ENCODE peak calls at places on chromosomes 6 and 20, in five cellular contexts. P, A, N, B and G are unnamed samples.

GRCh38 chr20:2364014-2364413 is 16.7 kb upstream of the TGM6 start:
- DNase-seq in B (no peak), P (no peak), A (no peak), N (no peak), G (no peak)

GRCh38 chr6:4401408-4402367 is 266.3 kb upstream of the ECI2 start:
- DNase-seq in N (no peak), B (no peak), P (peak; percentile 64), A (peak; percentile 42), G (no peak)

GRCh38 chr6:137024172-137024990 is 20.4 kb downstream of the IL20RA start:
- DNase-seq in P (no peak), A (no peak), B (no peak), N (no peak), G (no peak)

GRCh38 chr6:5644523-5645183 is 362.1 kb downstream of the NRN1 start:
- DNase-seq in N (no peak), A (no peak), P (no peak), B (no peak), G (no peak)

GRCh38 chr6:34284563-34285545 is 36.0 kb upstream of the SMIM29 start:
- DNase-seq in N (peak; percentile 84), P (peak; percentile 73), B (no peak), A (no peak), G (no peak)

GRCh38 chr6:158852312-158853071 is 33.3 kb upstream of the EZR start:
- DNase-seq in N (no peak), A (no peak), P (no peak), B (no peak), G (no peak)

GRCh38 chr6:134729590-134729989 is 220.3 kb downstream of the ALDH8A1 start:
- DNase-seq in B (no peak), A (no peak), P (peak; percentile 29), N (no peak), G (no peak)

GRCh38 chr6:136640132-136640915 is 90.1 kb upstream of the MAP7 start:
- DNase-seq in N (no peak), B (no peak), A (no peak), P (peak; percentile 82), G (no peak)

GRCh38 chr6:97668716-97669115 is 385.7 kb upstream of the MMS22L start:
- DNase-seq in A (no peak), B (peak; percentile 12), P (no peak), N (no peak), G (no peak)

GRCh38 chr20:56202493-56203077 is 45.9 kb upstream of the MC3R start:
- DNase-seq in N (peak; percentile 13), A (peak; percentile 7), B (no peak), P (no peak), G (peak; percentile 44)

GRCh38 chr20:50034567-50035170 is 51.9 kb downstream of the SNAI1 start:
- DNase-seq in N (no peak), P (peak; percentile 37), A (peak; percentile 86), B (no peak), G (peak; percentile 55)

DNA sequence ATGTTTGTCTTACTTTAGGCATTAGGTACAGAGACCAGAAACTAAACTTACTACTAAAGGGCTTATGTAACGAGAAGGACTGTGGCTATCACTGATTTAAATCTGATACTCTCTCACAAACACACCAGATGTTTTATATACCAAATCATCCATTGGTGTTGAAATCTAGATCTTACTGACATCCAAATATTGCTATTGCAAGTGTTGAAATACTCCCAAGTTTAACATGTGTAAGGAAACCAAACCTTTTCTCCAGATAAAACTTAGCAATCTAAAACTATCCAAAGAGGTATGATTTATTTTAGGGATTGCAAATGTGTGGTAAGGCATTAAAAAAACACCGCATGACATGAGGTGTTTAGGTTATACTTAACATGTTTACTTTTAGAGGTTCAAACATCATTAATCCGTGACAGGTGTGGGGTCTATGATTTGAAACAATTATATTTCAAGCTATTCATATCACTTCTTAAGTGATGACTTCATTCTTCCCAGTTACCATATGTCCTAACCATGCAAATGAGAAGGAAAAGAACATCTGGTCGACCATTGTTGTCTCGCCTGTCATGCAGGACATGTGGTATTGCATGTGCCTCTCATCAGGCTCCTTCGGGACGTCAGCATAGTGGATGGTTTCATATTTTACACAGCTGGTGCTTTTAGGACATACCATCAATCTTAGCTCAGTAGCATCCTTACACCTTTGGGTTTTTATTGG is 168.3 kb upstream of the SPACA1 start:
- DNase-seq in A (no peak), B (no peak), N (no peak), P (no peak), G (no peak)
- TF ChIP-seq RFX5 in A (no peak), B (no peak), N (no peak), P (no peak), G (no peak)

GRCh38 chr6:15265787-15266186 is 19.9 kb downstream of the JARID2 start:
- DNase-seq in A (no peak), P (no peak), B (no peak), N (no peak), G (no peak)
- TF ChIP-seq RCOR1 in A (no peak), P (no peak), B (peak; percentile 37), N (no peak), G (no peak)

GRCh38 chr20:53825282-53825681 is 231.6 kb upstream of the ZNF217 start:
- DNase-seq in P (no peak), B (no peak), N (no peak), A (no peak), G (no peak)

GRCh38 chr20:53823121-53823764 is 229.6 kb upstream of the ZNF217 start:
- DNase-seq in B (no peak), A (no peak), N (no peak), P (no peak), G (no peak)

GRCh38 chr20:53824779-53825178 is 231.1 kb upstream of the ZNF217 start:
- DNase-seq in A (no peak), N (no peak), B (no peak), P (peak; percentile 53), G (no peak)

GRCh38 chr20:53819973-53820451 is 226.4 kb upstream of the ZNF217 start:
- DNase-seq in B (no peak), A (no peak), P (no peak), N (no peak), G (no peak)

GRCh38 chr20:53822534-53822933 is 228.9 kb upstream of the ZNF217 start:
- DNase-seq in N (no peak), A (no peak), P (no peak), B (no peak), G (no peak)
- TF ChIP-seq RFX5 in N (no peak), A (no peak), P (no peak), B (no peak), G (no peak)

DNA sequence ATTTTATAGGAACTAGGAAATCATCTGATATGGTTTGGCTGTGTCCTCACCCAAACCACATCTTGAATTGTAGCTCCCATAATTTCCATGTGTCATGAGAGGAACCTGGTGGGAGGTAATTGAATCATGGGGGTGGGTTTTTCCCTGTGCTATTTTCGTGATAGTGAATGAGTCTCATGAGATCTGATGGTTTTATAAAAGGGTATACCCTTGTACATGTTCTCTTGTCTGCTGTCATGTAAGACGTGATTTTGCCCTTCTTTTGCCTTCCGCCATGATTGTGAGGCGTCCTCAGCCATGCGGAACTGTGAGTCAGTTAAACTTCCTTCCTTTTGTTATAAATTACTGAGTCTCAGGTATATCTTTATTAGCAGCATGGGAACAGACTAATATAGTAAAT is 27.9 kb downstream of the EPM2A start:
- DNase-seq in B (no peak), A (no peak), N (no peak), P (no peak), G (no peak)
- TF ChIP-seq RCOR1 in B (no peak), A (no peak), N (no peak), P (no peak), G (no peak)

DNA sequence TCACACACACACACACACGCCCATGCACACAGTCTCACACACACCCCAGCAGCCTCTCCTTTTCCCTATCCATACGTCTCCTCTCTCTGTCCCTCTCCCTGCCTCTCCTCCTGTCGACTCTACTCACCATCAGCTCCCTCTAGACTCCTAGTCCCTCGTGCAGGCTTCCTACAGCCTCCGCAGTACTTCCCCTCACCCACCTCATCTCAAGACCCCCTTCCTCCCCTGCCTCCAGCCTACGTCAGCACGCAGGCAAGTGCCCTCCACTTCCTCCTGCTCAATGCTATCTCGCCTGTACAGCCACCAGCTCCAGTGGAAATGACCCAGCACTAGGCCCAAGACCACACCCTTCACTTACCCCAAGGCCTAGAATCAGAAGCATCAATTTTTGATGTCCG is 834 bp upstream of the TREML2 start:
- DNase-seq in A (no peak), P (no peak), B (no peak), N (peak; percentile 74), G (no peak)
- TF ChIP-seq RFX5 in A (no peak), P (no peak), B (no peak), N (no peak), G (no peak)

GRCh38 chr6:150293423-150294280 is 75.2 kb upstream of the IYD start:
- DNase-seq in P (peak; percentile 74), N (peak; percentile 48), A (no peak), B (no peak), G (no peak)
- TF ChIP-seq RCOR1 in P (no peak), N (no peak), A (no peak), B (no peak), G (no peak)